ENCODE peak calls at places on chromosomes 1 and 21, in six cellular contexts. One of them, this sample, is unnamed.

GRCh38 chr1:74689800-74690696 is 16.5 kb upstream of the ERICH3 start:
- DNase-seq in hepatocyte: peak
- DNase-seq in MM.1S: peak
- DNase-seq in H9: peak
- DNase-seq in GM12878: no peak
- DNase-seq in A549: peak
- DNase-seq in this sample: no peak

GRCh38 chr1:7149080-7149838 is 364.0 kb downstream of the CAMTA1 start:
- DNase-seq in A549: no peak
- DNase-seq in MM.1S: no peak
- DNase-seq in GM12878: no peak
- DNase-seq in H9: peak
- DNase-seq in hepatocyte: peak
- DNase-seq in this sample: no peak

GRCh38 chr1:7229696-7230095 is 444.4 kb downstream of the CAMTA1 start:
- DNase-seq in H9: no peak
- DNase-seq in MM.1S: no peak
- DNase-seq in A549: no peak
- DNase-seq in GM12878: no peak
- DNase-seq in hepatocyte: no peak
- DNase-seq in this sample: peak

GRCh38 chr1:193417945-193418744 is 231.7 kb upstream of the B3GALT2 start:
- DNase-seq in GM12878: no peak
- DNase-seq in MM.1S: peak
- DNase-seq in H9: no peak
- DNase-seq in A549: no peak
- DNase-seq in hepatocyte: no peak
- DNase-seq in this sample: peak

GRCh38 chr1:11720033-11720376 is 15.9 kb upstream of the AGTRAP start:
- DNase-seq in A549: no peak
- DNase-seq in GM12878: no peak
- DNase-seq in MM.1S: no peak
- DNase-seq in H9: peak
- DNase-seq in hepatocyte: no peak
- DNase-seq in this sample: no peak

GRCh38 chr1:168803696-168804510 is 74.9 kb upstream of the DPT start:
- DNase-seq in A549: no peak
- DNase-seq in MM.1S: no peak
- DNase-seq in H9: peak
- DNase-seq in GM12878: no peak
- DNase-seq in hepatocyte: peak
- DNase-seq in this sample: peak

GRCh38 chr1:29370067-29370466 is 133.7 kb downstream of the PTPRU start:
- DNase-seq in MM.1S: no peak
- DNase-seq in hepatocyte: no peak
- DNase-seq in A549: no peak
- DNase-seq in GM12878: no peak
- DNase-seq in H9: peak
- DNase-seq in this sample: no peak

GRCh38 chr1:161173711-161174110 is 3.6 kb downstream of the B4GALT3 start:
- DNase-seq in A549: no peak
- DNase-seq in H9: no peak
- DNase-seq in GM12878: no peak
- DNase-seq in hepatocyte: no peak
- DNase-seq in MM.1S: no peak
- DNase-seq in this sample: no peak

GRCh38 chr1:201754353-201754752 is 74.6 kb upstream of the IPO9 start:
- DNase-seq in GM12878: no peak
- DNase-seq in MM.1S: no peak
- DNase-seq in H9: no peak
- DNase-seq in hepatocyte: no peak
- DNase-seq in A549: no peak
- DNase-seq in this sample: peak

GRCh38 chr1:226064168-226064815 is 1.8 kb downstream of the H3-3A start:
- DNase-seq in hepatocyte: no peak
- DNase-seq in GM12878: no peak
- DNase-seq in MM.1S: peak
- DNase-seq in A549: peak
- DNase-seq in H9: no peak
- DNase-seq in this sample: no peak

GRCh38 chr1:220462756-220463155 is 65.2 kb upstream of the MARK1 start:
- DNase-seq in A549: no peak
- DNase-seq in H9: peak
- DNase-seq in MM.1S: no peak
- DNase-seq in GM12878: no peak
- DNase-seq in hepatocyte: peak
- DNase-seq in this sample: no peak

GRCh38 chr1:228063251-228064191 is 19.0 kb upstream of the ARF1 start:
- DNase-seq in GM12878: no peak
- DNase-seq in MM.1S: no peak
- DNase-seq in hepatocyte: no peak
- DNase-seq in H9: no peak
- DNase-seq in A549: no peak
- DNase-seq in this sample: no peak

GRCh38 chr21:27246741-27247140 is 279.9 kb upstream of the ADAMTS5 start:
- DNase-seq in A549: no peak
- DNase-seq in GM12878: no peak
- DNase-seq in MM.1S: no peak
- DNase-seq in hepatocyte: no peak
- DNase-seq in H9: no peak
- DNase-seq in this sample: peak

GRCh38 chr21:9008636-9009035 is 1512.7 kb upstream of the TPTE start:
- DNase-seq in A549: peak
- DNase-seq in MM.1S: no peak
- DNase-seq in H9: no peak
- DNase-seq in GM12878: no peak
- DNase-seq in hepatocyte: no peak
- DNase-seq in this sample: no peak

GRCh38 chr1:225481738-225482137 is 53.9 kb upstream of the LBR start:
- DNase-seq in H9: peak
- DNase-seq in hepatocyte: no peak
- DNase-seq in MM.1S: no peak
- DNase-seq in GM12878: no peak
- DNase-seq in A549: no peak
- DNase-seq in this sample: no peak

GRCh38 chr21:45948576-45949141 is 32.9 kb upstream of the COL6A1 start:
- DNase-seq in MM.1S: no peak
- DNase-seq in H9: no peak
- DNase-seq in hepatocyte: no peak
- DNase-seq in A549: no peak
- DNase-seq in GM12878: no peak
- DNase-seq in this sample: no peak

GRCh38 chr1:32291145-32291707 is 657 bp upstream of the HDAC1 start:
- DNase-seq in hepatocyte: no peak
- DNase-seq in MM.1S: no peak
- DNase-seq in A549: peak
- DNase-seq in GM12878: no peak
- DNase-seq in H9: no peak
- DNase-seq in this sample: peak

GRCh38 chr1:214558002-214558770 is 6.8 kb upstream of the PTPN14 start:
- DNase-seq in MM.1S: no peak
- DNase-seq in GM12878: no peak
- DNase-seq in hepatocyte: no peak
- DNase-seq in A549: peak
- DNase-seq in H9: no peak
- DNase-seq in this sample: peak

GRCh38 chr1:231214918-231215675 is 25.9 kb upstream of the GNPAT start:
- DNase-seq in H9: no peak
- DNase-seq in A549: no peak
- DNase-seq in MM.1S: no peak
- DNase-seq in hepatocyte: no peak
- DNase-seq in GM12878: no peak
- DNase-seq in this sample: no peak

GRCh38 chr1:22412932-22413727 is 38.5 kb upstream of the ZBTB40 start:
- DNase-seq in H9: no peak
- DNase-seq in A549: no peak
- DNase-seq in hepatocyte: peak
- DNase-seq in GM12878: no peak
- DNase-seq in MM.1S: no peak
- DNase-seq in this sample: no peak

GRCh38 chr1:196557797-196558196 is 50.4 kb downstream of the KCNT2 start:
- DNase-seq in GM12878: no peak
- DNase-seq in MM.1S: no peak
- DNase-seq in hepatocyte: no peak
- DNase-seq in A549: no peak
- DNase-seq in H9: no peak
- DNase-seq in this sample: no peak

GRCh38 chr1:228222548-228222947 is 14.7 kb downstream of the OBSCN start:
- DNase-seq in hepatocyte: no peak
- DNase-seq in MM.1S: peak
- DNase-seq in GM12878: no peak
- DNase-seq in A549: no peak
- DNase-seq in H9: no peak
- DNase-seq in this sample: no peak

GRCh38 chr1:151720974-151721787 is at the start of gene RIIAD1:
- DNase-seq in H9: peak
- DNase-seq in MM.1S: peak
- DNase-seq in A549: no peak
- DNase-seq in GM12878: no peak
- DNase-seq in hepatocyte: peak
- DNase-seq in this sample: no peak

GRCh38 chr1:206471415-206471801 is 1.1 kb downstream of the IKBKE start:
- DNase-seq in hepatocyte: no peak
- DNase-seq in GM12878: no peak
- DNase-seq in H9: no peak
- DNase-seq in A549: no peak
- DNase-seq in MM.1S: no peak
- DNase-seq in this sample: no peak

GRCh38 chr1:23239638-23240295 is 22.5 kb upstream of the HTR1D start:
- DNase-seq in GM12878: no peak
- DNase-seq in H9: no peak
- DNase-seq in A549: no peak
- DNase-seq in MM.1S: no peak
- DNase-seq in hepatocyte: no peak
- DNase-seq in this sample: no peak

GRCh38 chr1:10338047-10338446 is 60.8 kb upstream of the PGD start:
- DNase-seq in MM.1S: peak
- DNase-seq in H9: peak
- DNase-seq in hepatocyte: peak
- DNase-seq in A549: peak
- DNase-seq in GM12878: no peak
- DNase-seq in this sample: peak

GRCh38 chr1:11320153-11320936 is 47.3 kb downstream of the UBIAD1 start:
- DNase-seq in H9: peak
- DNase-seq in A549: peak
- DNase-seq in GM12878: no peak
- DNase-seq in hepatocyte: peak
- DNase-seq in MM.1S: peak
- DNase-seq in this sample: no peak

GRCh38 chr1:71228236-71228635 is 147.4 kb upstream of the ZRANB2 start:
- DNase-seq in A549: no peak
- DNase-seq in GM12878: no peak
- DNase-seq in MM.1S: no peak
- DNase-seq in H9: no peak
- DNase-seq in hepatocyte: peak
- DNase-seq in this sample: no peak

GRCh38 chr1:86155807-86156561 is 588 bp downstream of the COL24A1 start:
- DNase-seq in MM.1S: no peak
- DNase-seq in hepatocyte: peak
- DNase-seq in H9: peak
- DNase-seq in A549: no peak
- DNase-seq in GM12878: no peak
- DNase-seq in this sample: peak
- H3K4me2 ChIP-seq in MM.1S: peak
- H3K4me2 ChIP-seq in hepatocyte: peak
- H3K4me2 ChIP-seq in H9: peak
- H3K4me2 ChIP-seq in A549: peak
- H3K4me2 ChIP-seq in GM12878: peak
- H3K4me2 ChIP-seq in this sample: peak

GRCh38 chr1:77313491-77313890 is 31.7 kb downstream of the AK5 start:
- DNase-seq in GM12878: no peak
- DNase-seq in MM.1S: peak
- DNase-seq in hepatocyte: peak
- DNase-seq in H9: peak
- DNase-seq in A549: peak
- DNase-seq in this sample: no peak
- TF ChIP-seq CTCF in GM12878: peak
- TF ChIP-seq CTCF in MM.1S: peak
- TF ChIP-seq CTCF in hepatocyte: peak
- TF ChIP-seq CTCF in H9: peak
- TF ChIP-seq CTCF in A549: peak
- TF ChIP-seq CTCF in this sample: peak

GRCh38 chr1:43653339-43653738 is 3.4 kb downstream of the KDM4A start:
- DNase-seq in hepatocyte: peak
- DNase-seq in GM12878: peak
- DNase-seq in MM.1S: peak
- DNase-seq in H9: peak
- DNase-seq in A549: peak
- DNase-seq in this sample: peak
- H3K27ac ChIP-seq in hepatocyte: no peak
- H3K27ac ChIP-seq in GM12878: peak
- H3K27ac ChIP-seq in MM.1S: no peak
- H3K27ac ChIP-seq in H9: peak
- H3K27ac ChIP-seq in A549: no peak
- H3K27ac ChIP-seq in this sample: no peak

GRCh38 chr1:241990040-241990439 is 8.9 kb downstream of the MAP1LC3C start:
- DNase-seq in GM12878: no peak
- DNase-seq in MM.1S: no peak
- DNase-seq in H9: peak
- DNase-seq in hepatocyte: peak
- DNase-seq in A549: peak
- DNase-seq in this sample: peak
- H3K4me2 ChIP-seq in GM12878: no peak
- H3K4me2 ChIP-seq in MM.1S: no peak
- H3K4me2 ChIP-seq in H9: no peak
- H3K4me2 ChIP-seq in hepatocyte: no peak
- H3K4me2 ChIP-seq in A549: peak
- H3K4me2 ChIP-seq in this sample: no peak

DNA sequence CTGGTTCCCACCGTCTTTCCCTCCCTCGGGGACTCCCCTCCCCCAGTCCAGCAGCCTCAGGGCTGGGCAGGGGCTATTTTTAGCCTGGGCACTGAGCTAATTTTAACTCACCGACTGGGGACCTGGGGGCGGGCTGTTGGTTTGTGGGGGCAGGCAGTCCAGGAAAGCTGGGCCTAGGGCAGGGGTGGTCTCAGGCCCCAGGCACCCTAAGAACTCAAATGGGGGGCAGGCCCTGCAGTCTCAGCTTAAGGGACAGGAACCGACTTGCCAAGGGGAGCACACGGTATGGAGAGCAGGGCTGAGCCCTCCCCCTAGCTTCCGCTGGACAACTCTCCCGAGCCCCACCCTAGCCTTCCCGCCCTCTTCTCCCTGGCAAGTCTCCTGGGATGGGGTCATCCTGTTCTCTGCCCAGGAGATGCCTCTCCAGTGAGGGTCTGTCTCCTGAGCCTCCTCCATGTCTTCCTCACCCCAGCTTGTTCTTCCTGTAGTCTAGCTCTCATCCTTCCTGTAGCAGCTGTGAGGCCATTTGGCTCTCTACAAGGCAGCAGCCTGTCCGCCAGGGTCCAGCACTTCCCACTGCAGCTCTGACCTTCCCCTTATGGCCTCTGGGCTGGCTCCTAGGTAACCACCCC is 10.1 kb downstream of the MEF2D start:
- DNase-seq in MM.1S: peak
- DNase-seq in A549: peak
- DNase-seq in hepatocyte: peak
- DNase-seq in GM12878: no peak
- DNase-seq in H9: peak
- DNase-seq in this sample: no peak
- TF ChIP-seq CTCF in MM.1S: peak
- TF ChIP-seq CTCF in A549: no peak
- TF ChIP-seq CTCF in hepatocyte: no peak
- TF ChIP-seq CTCF in GM12878: no peak
- TF ChIP-seq CTCF in H9: peak
- TF ChIP-seq CTCF in this sample: no peak

GRCh38 chr1:179146916-179147315 is 65.0 kb downstream of the TOR3A start:
- DNase-seq in GM12878: no peak
- DNase-seq in MM.1S: no peak
- DNase-seq in A549: no peak
- DNase-seq in hepatocyte: no peak
- DNase-seq in H9: no peak
- DNase-seq in this sample: no peak
- H3K27ac ChIP-seq in GM12878: no peak
- H3K27ac ChIP-seq in MM.1S: no peak
- H3K27ac ChIP-seq in A549: no peak
- H3K27ac ChIP-seq in hepatocyte: no peak
- H3K27ac ChIP-seq in H9: no peak
- H3K27ac ChIP-seq in this sample: peak

This sample was measured in astrocyte.